ENCODE peak calls at places on chromosomes 5 and 9, in seven cellular contexts. T, C, P, Y, Z, D and N are unnamed samples.

GRCh38 chr9:135704366-135704947 is 2.5 kb downstream of the KCNT1 start:
- DNase-seq in Y (no peak), P (no peak), D (no peak), C (peak), T (no peak), Z (no peak), N (no peak)

GRCh38 chr5:159782197-159782994 is 133.9 kb upstream of the ADRA1B start:
- DNase-seq in T (no peak), P (no peak), D (no peak), Z (no peak), Y (no peak), C (no peak), N (no peak)

GRCh38 chr5:126917918-126918623 is 112.3 kb downstream of the MARCHF3 start:
- DNase-seq in T (peak), Y (no peak), Z (peak), P (peak), D (peak), C (peak), N (no peak)

GRCh38 chr9:95332860-95333259 is 15.4 kb upstream of the FANCC start:
- DNase-seq in Y (no peak), D (no peak), C (no peak), T (no peak), P (no peak), Z (no peak), N (no peak)

GRCh38 chr5:149780043-149780737 is 50.1 kb downstream of the PPARGC1B start:
- DNase-seq in C (no peak), Y (no peak), T (no peak), D (no peak), P (peak), Z (no peak), N (no peak)

GRCh38 chr5:38796000-38796738 is 49.6 kb upstream of the OSMR start:
- DNase-seq in D (no peak), Y (no peak), C (no peak), Z (no peak), T (no peak), P (no peak), N (peak)

GRCh38 chr9:79896390-79896789 is 324.6 kb downstream of the TLE4 start:
- DNase-seq in P (no peak), C (no peak), Y (no peak), D (no peak), T (no peak), Z (no peak), N (no peak)

GRCh38 chr5:31149072-31149471 is 44.4 kb upstream of the CDH6 start:
- DNase-seq in C (peak), P (no peak), Y (no peak), Z (no peak), T (no peak), D (no peak), N (no peak)

GRCh38 chr5:96384353-96384752 is 48.7 kb downstream of the PCSK1 start:
- DNase-seq in Z (no peak), C (peak), D (peak), T (no peak), Y (no peak), P (no peak), N (no peak)

GRCh38 chr5:173240091-173241050 is 5.4 kb upstream of the NKX2-5 start:
- DNase-seq in Y (no peak), C (no peak), T (no peak), P (no peak), Z (peak), D (no peak), N (no peak)

GRCh38 chr5:159763564-159763963 is 152.7 kb upstream of the ADRA1B start:
- DNase-seq in P (no peak), T (no peak), D (no peak), Z (no peak), C (peak), Y (no peak), N (no peak)

GRCh38 chr9:110160163-110160562 is 47.8 kb downstream of the C9orf152 start:
- DNase-seq in C (peak), Y (no peak), Z (no peak), P (no peak), D (peak), T (no peak), N (no peak)

GRCh38 chr9:93028448-93029006 is 30.0 kb upstream of the SUSD3 start:
- DNase-seq in T (no peak), C (peak), P (no peak), Y (no peak), Z (no peak), D (no peak), N (peak)

GRCh38 chr5:66814146-66814991 is 218.2 kb downstream of the MAST4 start:
- DNase-seq in Z (no peak), P (peak), D (peak), C (peak), T (no peak), Y (no peak), N (peak)

GRCh38 chr5:74582853-74583252 is 57.7 kb downstream of the ENC1 start:
- DNase-seq in T (no peak), D (no peak), P (no peak), C (no peak), Z (no peak), Y (no peak), N (no peak)

GRCh38 chr9:121144482-121144881 is 57.2 kb downstream of the RAB14 start:
- DNase-seq in P (no peak), D (no peak), Z (no peak), C (no peak), T (no peak), Y (no peak), N (peak)

GRCh38 chr9:122126340-122127333 is 32.9 kb downstream of the NDUFA8 start:
- DNase-seq in T (no peak), C (peak), P (no peak), D (peak), Z (peak), Y (no peak), N (no peak)

GRCh38 chr9:99257723-99258364 is 35.8 kb downstream of the SEC61B start:
- DNase-seq in C (no peak), Y (no peak), T (no peak), P (no peak), D (no peak), Z (no peak), N (no peak)

DNA sequence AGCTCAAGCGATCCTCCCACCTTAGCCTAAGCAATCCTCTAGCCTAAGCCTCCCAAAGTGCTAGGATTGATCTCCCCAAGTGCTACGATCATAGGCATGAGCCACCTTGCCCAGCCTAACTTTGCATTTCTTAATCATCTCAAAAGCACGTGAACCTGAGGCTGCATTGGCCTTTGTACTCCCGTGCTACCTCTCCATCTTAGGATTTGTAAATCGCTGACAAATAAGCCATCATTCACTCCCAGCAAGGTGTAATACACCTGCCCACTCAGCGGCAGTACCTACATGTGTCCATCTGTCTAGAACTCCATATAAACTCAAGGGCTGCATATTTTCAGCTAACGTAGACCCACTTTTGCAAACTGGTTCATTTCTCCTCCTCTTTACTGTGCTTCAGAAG is 2.8 kb downstream of the ANKH start:
- DNase-seq in Z (no peak), T (no peak), C (no peak), Y (no peak), D (no peak), P (peak), N (peak)
- H3K27ac ChIP-seq in Z (no peak), T (no peak), C (no peak), Y (no peak), D (no peak), P (peak), N (peak)

GRCh38 chr9:137772281-137772873 is 105.2 kb upstream of the CACNA1B start:
- DNase-seq in Z (peak), T (no peak), D (no peak), C (no peak), P (peak), Y (no peak), N (no peak)
- TF ChIP-seq CTCF in Z (peak), T (no peak), D (peak), C (no peak), P (peak), Y (no peak), N (no peak)

GRCh38 chr9:89466451-89467277 is 31.2 kb downstream of the SEMA4D start:
- DNase-seq in D (no peak), T (no peak), P (no peak), C (no peak), Z (no peak), Y (no peak), N (no peak)
- H3K27ac ChIP-seq in D (no peak), T (no peak), P (no peak), C (no peak), Z (no peak), Y (peak), N (peak)

GRCh38 chr5:12269164-12269563 is 364.9 kb upstream of the CTNND2 start:
- DNase-seq in P (no peak), Y (no peak), C (no peak), Z (no peak), D (no peak), T (no peak), N (no peak)

GRCh38 chr5:12270914-12271313 is 366.7 kb upstream of the CTNND2 start:
- DNase-seq in D (no peak), Y (no peak), P (no peak), Z (no peak), T (no peak), C (no peak), N (no peak)

GRCh38 chr5:12277504-12278192 is 373.4 kb upstream of the CTNND2 start:
- DNase-seq in C (no peak), T (no peak), P (no peak), D (no peak), Y (no peak), Z (no peak), N (no peak)

GRCh38 chr5:12272389-12272788 is 368.1 kb upstream of the CTNND2 start:
- DNase-seq in Y (no peak), C (no peak), T (no peak), Z (peak), D (no peak), P (peak), N (no peak)

GRCh38 chr5:12274236-12274635 is 370.0 kb upstream of the CTNND2 start:
- DNase-seq in D (no peak), C (no peak), T (no peak), Y (no peak), Z (no peak), P (no peak), N (no peak)
- TF ChIP-seq CTCF in D (no peak), C (no peak), T (no peak), Y (no peak), Z (no peak), P (no peak), N (no peak)

DNA sequence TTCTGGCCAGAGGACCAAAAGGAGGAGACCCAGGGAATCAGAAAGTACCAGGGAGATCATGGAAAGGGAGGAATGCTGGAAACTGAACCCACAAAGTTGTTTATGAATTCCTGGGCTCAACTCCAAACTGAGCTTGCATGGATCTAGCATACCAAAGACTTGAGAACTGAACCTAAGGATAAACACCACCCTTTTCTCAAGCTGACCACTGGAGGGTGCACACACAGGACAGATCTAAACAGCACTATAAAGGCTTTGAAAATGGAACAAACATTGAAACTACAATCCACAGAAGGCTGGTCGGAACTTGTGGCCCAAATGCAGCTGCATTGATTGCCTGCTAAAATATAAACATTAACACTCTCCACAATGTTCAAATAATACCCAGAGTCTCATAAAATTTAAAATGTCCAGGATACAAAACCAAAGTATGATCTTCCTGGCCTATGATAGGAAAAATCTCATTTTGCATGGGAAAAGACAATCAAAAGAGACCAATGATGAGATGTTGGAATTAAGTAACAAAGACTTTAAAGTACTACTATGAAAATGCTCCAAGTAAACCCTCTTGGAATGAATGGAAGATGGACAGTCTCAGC is 15.6 kb upstream of the IRF1 start:
- DNase-seq in D (peak), P (peak), T (no peak), Z (peak), C (peak), Y (no peak), N (peak)
- H3K27ac ChIP-seq in D (peak), P (no peak), T (no peak), Z (no peak), C (no peak), Y (peak), N (peak)

GRCh38 chr5:109003928-109004327 is 256.2 kb downstream of the FER start:
- DNase-seq in Z (no peak), C (peak), Y (no peak), D (no peak), P (no peak), T (no peak), N (no peak)
- TF ChIP-seq CTCF in Z (no peak), C (no peak), Y (no peak), D (no peak), P (no peak), T (no peak), N (no peak)

DNA sequence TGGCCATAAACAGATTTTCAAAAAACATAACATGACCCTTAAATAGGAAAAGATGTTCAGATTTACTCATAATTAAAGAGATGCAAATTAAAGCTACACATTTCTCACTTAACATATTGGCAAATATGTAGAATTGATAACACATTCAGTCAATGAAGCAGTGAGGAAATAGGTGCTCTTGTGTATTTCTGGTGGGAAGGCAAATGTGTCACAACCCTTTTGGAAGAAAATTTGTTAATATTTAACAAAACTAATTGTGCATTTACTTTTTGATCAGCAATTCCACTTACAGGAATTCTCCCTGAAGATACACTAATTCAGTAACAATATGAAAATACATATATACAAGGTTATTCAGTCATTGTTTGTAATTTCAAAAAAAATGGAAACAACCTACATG is 68.1 kb downstream of the FBXW11 start:
- DNase-seq in Z (no peak), D (no peak), P (no peak), Y (no peak), C (no peak), T (no peak), N (no peak)
- H3K27ac ChIP-seq in Z (no peak), D (no peak), P (no peak), Y (peak), C (no peak), T (no peak), N (no peak)

DNA sequence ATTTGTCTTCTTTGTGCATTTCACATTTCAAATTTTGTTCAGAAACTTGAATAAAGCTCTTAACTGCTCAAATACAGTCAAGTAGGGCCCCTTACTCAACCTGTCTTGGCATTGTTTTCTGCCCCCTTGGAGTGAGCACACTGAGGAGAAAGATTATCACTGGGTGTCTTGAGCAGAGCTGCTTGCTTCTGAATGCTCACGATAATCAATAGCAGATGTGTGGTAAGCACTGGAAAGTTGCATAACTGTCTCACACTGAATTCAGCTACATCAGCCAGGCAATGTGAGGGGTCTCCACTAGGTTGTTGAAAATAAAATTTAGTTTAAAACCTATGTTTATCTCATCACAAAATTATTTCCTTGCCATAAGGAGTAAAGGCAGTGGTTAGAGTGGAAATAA is 7.8 kb upstream of the TNFAIP8 start:
- DNase-seq in D (no peak), C (peak), P (no peak), Y (no peak), Z (no peak), T (no peak), N (no peak)
- TF ChIP-seq CTCF in D (no peak), C (no peak), P (no peak), Y (no peak), Z (no peak), T (no peak), N (no peak)

GRCh38 chr9:3391414-3391813 is 134.4 kb downstream of the RFX3 start:
- DNase-seq in Z (no peak), Y (no peak), T (peak), C (no peak), D (no peak), P (no peak), N (no peak)
- H3K27ac ChIP-seq in Z (no peak), Y (no peak), T (no peak), C (no peak), D (no peak), P (no peak), N (no peak)